ENCODE peak calls at places on chromosomes 5 and 9, in eight cellular contexts. B, J, N, T, Z, L, K and S are unnamed samples.

GRCh38 chr5:79792518-79792917 is 102.9 kb downstream of the CMYA5 start:
- DNase-seq in B (no peak), J (no peak), N (no peak), T (no peak), Z (no peak), L (no peak), K (no peak), S (no peak)

GRCh38 chr9:2655411-2655901 is 33.9 kb downstream of the VLDLR start:
- DNase-seq in B (no peak), J (peak; percentile 84), N (peak; percentile 76), T (no peak), Z (no peak), L (no peak), K (no peak), S (peak; percentile 63)

GRCh38 chr9:88657893-88658292 is 122.9 kb downstream of the NXNL2 start:
- DNase-seq in B (no peak), J (peak; percentile 29), N (no peak), T (no peak), Z (no peak), L (no peak), K (no peak), S (no peak)

GRCh38 chr5:180467028-180467427 is 27.2 kb upstream of the CNOT6 start:
- DNase-seq in B (no peak), J (peak; percentile 41), N (peak; percentile 44), T (peak; percentile 54), Z (no peak), L (no peak), K (no peak), S (no peak)

GRCh38 chr9:87609002-87609401 is 111.3 kb downstream of the DAPK1 start:
- DNase-seq in B (no peak), J (no peak), N (no peak), T (no peak), Z (no peak), L (peak; percentile 55), K (no peak), S (no peak)

GRCh38 chr5:170743876-170744212 is 39.7 kb upstream of the GABRP start:
- DNase-seq in B (no peak), J (no peak), N (no peak), T (no peak), Z (no peak), L (peak; percentile 82), K (no peak), S (no peak)

GRCh38 chr9:134591082-134591571 is 50.5 kb upstream of the COL5A1 start:
- DNase-seq in B (no peak), J (no peak), N (no peak), T (no peak), Z (no peak), L (no peak), K (no peak), S (no peak)

GRCh38 chr9:4286086-4286485 is 13.8 kb downstream of the GLIS3 start:
- DNase-seq in B (no peak), J (no peak), N (no peak), T (no peak), Z (no peak), L (no peak), K (no peak), S (no peak)

GRCh38 chr5:34833991-34834793 is 4.8 kb upstream of the TTC23L start:
- DNase-seq in B (peak; percentile 10), J (peak; percentile 66), N (no peak), T (no peak), Z (no peak), L (peak; percentile 71), K (peak; percentile 52), S (no peak)

GRCh38 chr9:104974053-104974983 is 46.4 kb upstream of the ABCA1 start:
- DNase-seq in B (no peak), J (no peak), N (no peak), T (no peak), Z (no peak), L (no peak), K (no peak), S (no peak)

GRCh38 chr9:86408121-86408520 is 53.9 kb upstream of the TUT7 start:
- DNase-seq in B (no peak), J (peak; percentile 52), N (no peak), T (no peak), Z (no peak), L (no peak), K (no peak), S (no peak)

GRCh38 chr5:143334903-143335302 is 68.6 kb downstream of the NR3C1 start:
- DNase-seq in B (no peak), J (no peak), N (no peak), T (no peak), Z (no peak), L (no peak), K (no peak), S (no peak)

GRCh38 chr5:143331956-143332355 is 71.5 kb downstream of the NR3C1 start:
- DNase-seq in B (no peak), J (no peak), N (no peak), T (no peak), Z (no peak), L (no peak), K (no peak), S (no peak)

GRCh38 chr5:143328589-143329220 is 74.8 kb downstream of the NR3C1 start:
- DNase-seq in B (no peak), J (no peak), N (no peak), T (no peak), Z (no peak), L (no peak), K (no peak), S (no peak)

DNA sequence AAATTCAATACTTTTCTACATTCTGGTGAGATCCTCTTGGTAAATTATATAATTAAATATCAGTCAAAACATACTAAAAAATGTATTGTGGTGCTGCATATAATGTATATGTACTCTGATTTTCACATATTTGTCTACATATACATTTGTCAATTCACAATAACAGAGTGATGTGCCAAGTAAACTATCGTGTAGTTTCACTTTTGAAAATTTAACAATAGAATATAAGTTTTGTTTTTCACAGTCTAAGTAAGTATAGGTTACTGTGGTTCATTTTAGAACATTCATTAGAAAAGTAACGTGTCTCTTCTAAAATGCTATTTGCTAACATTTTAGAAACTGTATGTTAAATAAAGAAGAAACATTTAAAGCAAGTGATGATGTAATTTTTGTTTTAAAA is 73.6 kb downstream of the NR3C1 start:
- DNase-seq in B (no peak), J (no peak), N (no peak), T (no peak), Z (no peak), L (no peak), K (no peak), S (no peak)
- H3K79me2 ChIP-seq in B (no peaks in the 10 kb centered on the region), J (peaks cover 83% of the 10 kb centered on the region), N (peaks cover 25% of the 10 kb centered on the region), T (peaks cover 78% of the 10 kb centered on the region), Z (peaks cover 77% of the 10 kb centered on the region), L (no peaks in the 10 kb centered on the region), K (no peaks in the 10 kb centered on the region), S (peaks cover 91% of the 10 kb centered on the region)

GRCh38 chr5:147507480-147508126 is 2.3 kb downstream of the DPYSL3 start:
- DNase-seq in B (no peak), J (peak; percentile 80), N (no peak), T (no peak), Z (no peak), L (no peak), K (no peak), S (no peak)
- H3K79me2 ChIP-seq in B (peaks cover 66% of the 10 kb centered on the region), J (peaks cover 52% of the 10 kb centered on the region), N (no peaks in the 10 kb centered on the region), T (no peaks in the 10 kb centered on the region), Z (peaks cover 68% of the 10 kb centered on the region), L (peaks cover 70% of the 10 kb centered on the region), K (peaks cover 9% of the 10 kb centered on the region), S (no peaks in the 10 kb centered on the region)

GRCh38 chr9:77987880-77988525 is 43.6 kb downstream of the GNAQ start:
- DNase-seq in B (no peak), J (no peak), N (no peak), T (peak; percentile 32), Z (no peak), L (no peak), K (no peak), S (no peak)

GRCh38 chr9:77987104-77987656 is 44.4 kb downstream of the GNAQ start:
- DNase-seq in B (no peak), J (no peak), N (no peak), T (peak; percentile 35), Z (peak; percentile 38), L (no peak), K (no peak), S (no peak)

GRCh38 chr9:77989437-77989836 is 42.2 kb downstream of the GNAQ start:
- DNase-seq in B (no peak), J (no peak), N (no peak), T (no peak), Z (no peak), L (no peak), K (no peak), S (no peak)

GRCh38 chr9:77989909-77990308 is 41.7 kb downstream of the GNAQ start:
- DNase-seq in B (no peak), J (no peak), N (no peak), T (no peak), Z (no peak), L (no peak), K (no peak), S (no peak)

GRCh38 chr9:77991191-77991590 is 40.4 kb downstream of the GNAQ start:
- DNase-seq in B (no peak), J (no peak), N (no peak), T (no peak), Z (no peak), L (no peak), K (no peak), S (no peak)
- H3K79me2 ChIP-seq in B (peaks cover 54% of the 10 kb centered on the region), J (peaks cover 6% of the 10 kb centered on the region), N (peaks cover 32% of the 10 kb centered on the region), T (peaks cover 93% of the 10 kb centered on the region), Z (peaks cover 97% of the 10 kb centered on the region), L (peaks cover 77% of the 10 kb centered on the region), K (no peaks in the 10 kb centered on the region), S (peaks cover 100% of the 10 kb centered on the region)

DNA sequence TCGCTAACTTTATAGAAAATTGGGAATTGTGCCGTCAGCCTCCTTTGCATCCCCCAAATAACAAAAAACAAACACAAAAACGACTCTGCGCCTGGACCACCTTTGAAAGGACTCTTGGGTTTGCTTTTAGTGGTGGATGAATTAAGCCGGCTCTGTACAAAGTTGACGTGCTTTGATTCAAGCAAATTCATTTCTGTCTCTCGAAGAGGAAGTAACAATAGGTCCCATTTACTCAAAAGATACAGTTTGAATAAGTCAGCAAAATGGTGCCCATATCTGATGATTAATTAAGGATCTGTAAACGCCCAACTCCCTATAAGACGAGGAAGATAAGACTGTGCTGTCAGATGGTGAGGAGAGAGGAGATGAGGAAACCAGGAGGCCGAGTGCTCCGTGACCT is 67.8 kb downstream of the AK8 start:
- DNase-seq in B (no peak), J (no peak), N (no peak), T (no peak), Z (no peak), L (no peak), K (no peak), S (no peak)
- H3K79me2 ChIP-seq in B (no peaks in the 10 kb centered on the region), J (no peaks in the 10 kb centered on the region), N (no peaks in the 10 kb centered on the region), T (no peaks in the 10 kb centered on the region), Z (no peaks in the 10 kb centered on the region), L (no peaks in the 10 kb centered on the region), K (no peaks in the 10 kb centered on the region), S (no peaks in the 10 kb centered on the region)